ENCODE peak calls at places on chromosomes 1 and 21, in ten cellular contexts. J is H7, S is T-helper 2 cell, X is T-helper 22 cell, N is nephron progenitor cell, W is KG1, O is fibroblast of lung, F is GM12878, Z is RPMI7951, G is breast epithelium. U is an unnamed sample.

GRCh38 chr1:106398391-106398790 is 658.1 kb upstream of the PRMT6 start:
- DNase-seq in J (no peak), Z (no peak), O (no peak), G (no peak), F (no peak), N (no peak), S (no peak), W (no peak), X (no peak), U (no peak)

GRCh38 chr1:178938959-178939317 is 68.1 kb upstream of the ANGPTL1 start:
- DNase-seq in W (no peak), J (peak), N (peak), S (no peak), Z (no peak), G (no peak), X (no peak), O (peak), F (no peak), U (no peak)

GRCh38 chr1:65006806-65007205 is 40.5 kb upstream of the JAK1 start:
- DNase-seq in N (no peak), Z (no peak), S (no peak), J (no peak), G (no peak), X (no peak), F (no peak), O (no peak), W (no peak), U (no peak)

GRCh38 chr1:248585266-248585665 is 10.7 kb upstream of the OR2T34 start:
- DNase-seq in J (no peak), F (no peak), O (no peak), S (no peak), N (no peak), X (no peak), G (no peak), Z (no peak), W (no peak), U (no peak)

GRCh38 chr21:44938976-44939531 is 775 bp upstream of the SLX9 start:
- DNase-seq in S (no peak), W (no peak), J (no peak), X (no peak), O (no peak), Z (no peak), G (peak), F (no peak), N (no peak), U (no peak)

GRCh38 chr1:33519240-33519884 is 46.9 kb downstream of the ZSCAN20 start:
- DNase-seq in N (no peak), F (no peak), J (no peak), Z (no peak), G (no peak), W (no peak), S (no peak), X (no peak), O (no peak), U (no peak)

GRCh38 chr1:221478050-221478949 is 263.6 kb downstream of the DUSP10 start:
- DNase-seq in N (peak), J (peak), X (no peak), Z (peak), F (peak), O (peak), W (no peak), S (peak), G (peak), U (peak)

GRCh38 chr21:16388291-16388690 is 658.5 kb downstream of the USP25 start:
- DNase-seq in F (no peak), X (no peak), N (no peak), S (no peak), Z (no peak), G (no peak), J (no peak), W (no peak), O (no peak), U (no peak)

GRCh38 chr1:198492872-198493271 is 47.6 kb downstream of the ATP6V1G3 start:
- DNase-seq in F (no peak), W (no peak), G (no peak), J (no peak), N (no peak), X (no peak), O (peak), S (no peak), Z (peak), U (no peak)

GRCh38 chr1:230826166-230826875 is 42.0 kb downstream of the C1orf198 start:
- DNase-seq in N (no peak), S (no peak), W (no peak), G (no peak), O (no peak), X (no peak), Z (no peak), J (no peak), F (no peak), U (no peak)

GRCh38 chr1:234598974-234599616 is 10.9 kb downstream of the IRF2BP2 start:
- DNase-seq in F (no peak), J (no peak), N (no peak), Z (no peak), S (no peak), O (no peak), W (no peak), X (no peak), G (no peak), U (no peak)

GRCh38 chr1:205774277-205775014 is 836 bp downstream of the RAB29 start:
- DNase-seq in X (peak), J (peak), W (no peak), Z (no peak), S (peak), F (peak), N (peak), O (peak), G (no peak), U (peak)

GRCh38 chr1:83791821-83792437 is 207.0 kb downstream of the TTLL7 start:
- DNase-seq in O (peak), J (no peak), W (no peak), G (no peak), F (no peak), X (no peak), Z (no peak), S (no peak), N (no peak), U (no peak)

GRCh38 chr1:149848340-149848771 is 51.0 kb upstream of the BOLA1 start:
- DNase-seq in Z (no peak), F (no peak), X (no peak), S (no peak), W (no peak), G (no peak), N (no peak), O (peak), J (no peak), U (no peak)

GRCh38 chr21:21000576-21001175 is 2.5 kb downstream of the NCAM2 start:
- DNase-seq in W (no peak), J (no peak), O (no peak), F (no peak), X (no peak), G (no peak), Z (no peak), S (no peak), N (no peak), U (no peak)

GRCh38 chr1:109864960-109865611 is 45.6 kb upstream of the CSF1 start:
- DNase-seq in O (peak), N (no peak), Z (peak), G (no peak), J (no peak), X (no peak), W (no peak), F (no peak), S (no peak), U (no peak)

GRCh38 chr1:19648689-19649088 is 4.6 kb downstream of the NBL1 start:
- DNase-seq in W (no peak), G (no peak), J (peak), O (peak), S (no peak), F (no peak), X (no peak), N (no peak), Z (no peak), U (no peak)

GRCh38 chr1:204398197-204399125 is 13.2 kb downstream of the PPP1R15B start:
- DNase-seq in S (peak), O (peak), G (peak), F (no peak), N (peak), W (peak), X (no peak), Z (peak), J (peak), U (peak)

GRCh38 chr1:234214129-234214910 is 158.9 kb upstream of the COA6 start:
- DNase-seq in S (no peak), G (peak), Z (peak), W (no peak), X (no peak), O (no peak), J (peak), F (no peak), N (peak), U (no peak)

GRCh38 chr1:185853739-185854138 is 119.5 kb downstream of the HMCN1 start:
- DNase-seq in O (peak), N (no peak), Z (peak), J (no peak), F (no peak), W (no peak), S (no peak), X (no peak), G (no peak), U (no peak)

GRCh38 chr1:156368889-156369684 is at the start of gene RHBG:
- DNase-seq in S (no peak), F (no peak), G (peak), N (peak), W (no peak), O (peak), J (peak), Z (peak), X (no peak), U (no peak)

GRCh38 chr1:9922342-9922741 is 12.3 kb upstream of the CTNNBIP1 start:
- DNase-seq in Z (no peak), F (no peak), S (no peak), O (no peak), G (no peak), W (no peak), J (peak), X (no peak), N (no peak), U (no peak)

GRCh38 chr1:16921391-16922185 is at the start of gene CROCC:
- DNase-seq in J (peak), G (no peak), W (peak), S (peak), F (no peak), N (peak), Z (peak), O (peak), X (no peak), U (peak)

GRCh38 chr1:43822040-43822439 is 111.6 kb upstream of the ARTN start:
- DNase-seq in G (no peak), W (no peak), X (no peak), F (no peak), O (peak), J (no peak), N (no peak), S (no peak), Z (peak), U (no peak)

GRCh38 chr1:66394603-66395002 is 139.3 kb upstream of the SGIP1 start:
- DNase-seq in J (no peak), X (no peak), N (no peak), F (no peak), Z (no peak), W (no peak), O (no peak), G (no peak), S (no peak), U (no peak)

GRCh38 chr1:226668173-226668560 is 70.9 kb downstream of the ITPKB start:
- DNase-seq in S (no peak), N (no peak), J (no peak), W (no peak), G (no peak), F (no peak), Z (no peak), X (no peak), O (no peak), U (no peak)

U was measured in naive thymus-derived CD8-positive, alpha-beta T cell.